ENCODE peak calls at places on chromosomes 4 and X, in four cellular contexts. Z is GM23248, Y is hepatocyte, V is PC-3. P is an unnamed sample. For H3K27me3, the result is how much of the 10 kb centered on the place peaks cover.

GRCh38 chrX:120365320-120365719 is 3.4 kb downstream of the ATP1B4 start:
- DNase-seq in Z (peak), Y (peak), V (peak), P (peak)

GRCh38 chr4:41957634-41958033 is 22.4 kb downstream of the TMEM33 start:
- DNase-seq in Z (peak), Y (peak), V (peak), P (no peak)

GRCh38 chrX:1518512-1518911 is 18.5 kb downstream of the P2RY8 start:
- DNase-seq in Z (no peak), Y (no peak), V (no peak), P (no peak)

GRCh38 chrX:149004936-149005335 is 500.2 kb downstream of the IDS start:
- DNase-seq in Z (no peak), Y (no peak), V (no peak), P (no peak)

GRCh38 chr4:150593996-150594395 is 12.0 kb downstream of the MAB21L2 start:
- DNase-seq in Z (peak), Y (no peak), V (peak), P (no peak)

GRCh38 chrX:9291666-9292065 is 173.2 kb upstream of the TBL1X start:
- DNase-seq in Z (no peak), Y (peak), V (no peak), P (no peak)

GRCh38 chr4:143025111-143025704 is 159.5 kb upstream of the USP38 start:
- DNase-seq in Z (peak), Y (no peak), V (peak), P (no peak)

GRCh38 chr4:48742412-48742811 is 37.7 kb downstream of the FRYL start:
- DNase-seq in Z (peak), Y (no peak), V (no peak), P (no peak)

GRCh38 chr4:147056951-147057630 is 111.4 kb upstream of the TTC29 start:
- DNase-seq in Z (peak), Y (no peak), V (peak), P (no peak)

GRCh38 chrX:24963823-24964222 is 51.9 kb downstream of the ARX start:
- DNase-seq in Z (no peak), Y (no peak), V (no peak), P (no peak)

GRCh38 chrX:56797966-56798711 is 69.1 kb downstream of the NBDY start:
- DNase-seq in Z (peak), Y (no peak), V (no peak), P (peak)

GRCh38 chrX:129631850-129632249 is 22.9 kb downstream of the APLN start:
- DNase-seq in Z (peak), Y (no peak), V (no peak), P (no peak)

GRCh38 chrX:49064303-49064702 is 5.5 kb downstream of the CCDC120 start:
- DNase-seq in Z (no peak), Y (no peak), V (no peak), P (no peak)

GRCh38 chr4:70713453-70714026 is 8.2 kb upstream of the RUFY3 start:
- DNase-seq in Z (no peak), Y (no peak), V (no peak), P (no peak)

GRCh38 chr4:159016527-159017137 is 86.2 kb upstream of the RAPGEF2 start:
- DNase-seq in Z (no peak), Y (peak), V (no peak), P (no peak)

GRCh38 chr4:10115271-10115656 is 1.3 kb downstream of the WDR1 start:
- DNase-seq in Z (peak), Y (peak), V (peak), P (no peak)

GRCh38 chr4:150573534-150573933 is 8.4 kb upstream of the MAB21L2 start:
- DNase-seq in Z (peak), Y (no peak), V (peak), P (no peak)

GRCh38 chr4:186587416-186588018 is 32.1 kb upstream of the MTNR1A start:
- DNase-seq in Z (peak), Y (peak), V (peak), P (peak)

GRCh38 chr4:7664106-7664505 is 229.4 kb upstream of the PSAPL1 start:
- DNase-seq in Z (no peak), Y (no peak), V (no peak), P (no peak)

GRCh38 chr4:7663075-7663541 is 228.4 kb upstream of the PSAPL1 start:
- DNase-seq in Z (no peak), Y (no peak), V (no peak), P (no peak)

GRCh38 chr4:7661066-7661748 is 226.5 kb upstream of the PSAPL1 start:
- DNase-seq in Z (no peak), Y (no peak), V (no peak), P (no peak)

GRCh38 chr4:7661846-7662506 is 227.2 kb upstream of the PSAPL1 start:
- DNase-seq in Z (no peak), Y (no peak), V (no peak), P (no peak)

GRCh38 chr4:7662507-7662846 is 227.7 kb upstream of the PSAPL1 start:
- DNase-seq in Z (no peak), Y (no peak), V (no peak), P (no peak)
- H3K27me3 ChIP-seq in Z (under half), Y (under half), V (under half), P (under half)

DNA sequence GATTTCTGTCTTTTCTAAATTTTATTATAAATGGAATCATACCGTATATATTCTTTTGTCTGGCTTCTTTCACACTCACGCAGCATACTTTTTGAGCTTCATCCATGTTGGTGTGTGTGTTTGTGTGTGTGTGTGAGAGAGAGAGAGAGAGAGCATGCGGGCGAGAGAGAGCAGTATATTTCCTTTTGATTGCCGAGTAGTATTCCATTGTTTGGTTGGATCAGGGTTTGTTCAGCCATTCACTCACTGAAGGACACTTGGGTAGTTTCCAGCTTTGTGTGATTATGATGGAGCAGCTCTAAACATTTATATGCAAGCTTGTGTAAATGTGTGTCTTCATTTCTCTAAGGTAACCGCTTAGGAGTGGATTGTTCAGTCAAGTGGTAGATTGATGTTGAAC is 3.1 kb upstream of the L1CAM start:
- DNase-seq in Z (no peak), Y (no peak), V (no peak), P (no peak)
- H3K27me3 ChIP-seq in Z (under half), Y (under half), V (under half), P (under half)

GRCh38 chr4:5888222-5888701 is 4.6 kb downstream of the CRMP1 start:
- DNase-seq in Z (no peak), Y (peak), V (no peak), P (no peak)
- H3K27me3 ChIP-seq in Z (half or more), Y (half or more), V (under half), P (under half)

GRCh38 chrX:18874560-18875255 is 109.2 kb downstream of the PHKA2 start:
- DNase-seq in Z (no peak), Y (peak), V (no peak), P (no peak)

GRCh38 chrX:18875256-18875878 is 108.5 kb downstream of the PHKA2 start:
- DNase-seq in Z (no peak), Y (peak), V (no peak), P (no peak)

GRCh38 chrX:18879144-18879543 is 104.8 kb downstream of the PHKA2 start:
- DNase-seq in Z (no peak), Y (peak), V (no peak), P (no peak)

GRCh38 chrX:18873836-18874235 is 110.1 kb downstream of the PHKA2 start:
- DNase-seq in Z (no peak), Y (peak), V (no peak), P (no peak)

GRCh38 chrX:18877472-18877871 is 106.4 kb downstream of the PHKA2 start:
- DNase-seq in Z (no peak), Y (peak), V (no peak), P (no peak)
- H3K27me3 ChIP-seq in Z (under half), Y (under half), V (under half), P (under half)

GRCh38 chrX:110665636-110666035 is 130.0 kb downstream of the CHRDL1 start:
- DNase-seq in Z (peak), Y (peak), V (peak), P (no peak)
- H3K27me3 ChIP-seq in Z (under half), Y (under half), V (under half), P (under half)

GRCh38 chrX:19343085-19343461 is 654 bp upstream of the PDHA1 start:
- DNase-seq in Z (no peak), Y (no peak), V (no peak), P (no peak)
- H3K27me3 ChIP-seq in Z (under half), Y (under half), V (under half), P (under half)

GRCh38 chrX:133723930-133724329 is 261.5 kb downstream of the GPC3 start:
- DNase-seq in Z (no peak), Y (peak), V (no peak), P (no peak)

GRCh38 chrX:133726642-133727041 is 258.8 kb downstream of the GPC3 start:
- DNase-seq in Z (no peak), Y (no peak), V (peak), P (no peak)

GRCh38 chrX:133722756-133723155 is 262.6 kb downstream of the GPC3 start:
- DNase-seq in Z (no peak), Y (no peak), V (no peak), P (no peak)

DNA sequence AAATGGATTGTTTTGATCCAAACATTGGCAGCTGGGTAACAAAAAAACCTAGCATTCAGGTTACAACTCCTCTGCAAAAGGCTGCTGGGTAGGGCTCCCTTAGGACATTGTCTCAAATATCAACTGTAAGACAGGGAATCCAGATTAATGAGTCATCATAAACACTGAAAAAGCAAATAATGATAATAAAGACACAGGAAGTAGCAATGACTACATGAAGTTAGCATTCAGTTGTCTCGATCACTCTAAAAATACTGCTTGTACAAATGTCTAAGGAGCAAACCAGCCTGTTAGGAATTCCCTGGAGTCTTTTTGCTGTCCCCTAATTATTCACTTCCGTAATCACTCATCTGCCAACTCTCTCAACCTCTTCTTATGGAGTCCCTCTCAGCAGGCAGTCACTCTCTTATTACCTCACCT is 259.2 kb downstream of the GPC3 start:
- DNase-seq in Z (peak), Y (peak), V (peak), P (no peak)
- H3K27me3 ChIP-seq in Z (under half), Y (under half), V (under half), P (under half)

P was measured in right cardiac atrium.